ENCODE peak calls at places on chromosomes 6 and 20, in ten cellular contexts. B is NCI-H345; H is activated CD4-positive, alpha-beta T cell treated with anti-CD3 and anti-CD28 coated beads, Interleukin-2, amount 10 ng/mL, durations not matched to agents 7 days and 5 days; F is NCI-H1694 treated with DMSO at 0.1 percent for 48 hours; M is activated gamma-delta T cell treated with anti-CD3 and anti-CD28 coated beads, Interleukin-2, amount 50 U/mL, for 16 hours; S is NCI-H2081 treated with DMSO at 0.1 percent for 48 hours; W is stimulated activated CD4-positive, alpha-beta T cell treated with anti-CD3 and anti-CD28 coated beads, Interleukin-4, amount 100 ng/mL, for 1 hour; A is uterus; G is mucosa of gallbladder; N is activated T-helper 1 cell treated with anti-CD3 and anti-CD28 coated beads, Interleukin-2, amount 50 U/mL, for 16 hours. J is an unnamed sample.

GRCh38 chr6:154501287-154501868 is 9.1 kb downstream of the CNKSR3 start:
- DNase-seq in H (no peak), G (no peak), M (no peak), N (no peak), W (no peak), S (no peak), A (no peak), B (no peak), F (no peak), J (no peak)

GRCh38 chr6:53735896-53736295 is 58.9 kb upstream of the LRRC1 start:
- DNase-seq in W (no peak), N (no peak), A (no peak), G (no peak), M (no peak), F (no peak), B (no peak), S (no peak), H (peak), J (no peak)

GRCh38 chr6:27871919-27872633 is 40.1 kb downstream of the OR2B2 start:
- DNase-seq in A (peak), M (peak), B (peak), S (no peak), G (peak), W (peak), H (peak), F (peak), N (peak), J (peak)

GRCh38 chr6:163383912-163384311 is 30.6 kb upstream of the QKI start:
- DNase-seq in S (no peak), N (no peak), G (no peak), H (no peak), F (no peak), W (no peak), B (no peak), A (no peak), M (no peak), J (no peak)

GRCh38 chr6:2655844-2656433 is 94.8 kb downstream of the MYLK4 start:
- DNase-seq in B (no peak), W (no peak), H (no peak), S (no peak), G (no peak), F (no peak), A (no peak), N (no peak), M (no peak), J (no peak)

GRCh38 chr6:158861686-158862381 is 42.7 kb upstream of the EZR start:
- DNase-seq in W (no peak), A (no peak), H (no peak), F (no peak), N (no peak), S (no peak), M (no peak), B (peak), G (no peak), J (no peak)

GRCh38 chr6:34243901-34244884 is 4.6 kb downstream of the SMIM29 start:
- DNase-seq in H (no peak), F (no peak), G (no peak), N (no peak), A (peak), M (peak), W (peak), B (no peak), S (no peak), J (no peak)

GRCh38 chr6:142400495-142400894 is 98.7 kb downstream of the ADGRG6 start:
- DNase-seq in M (no peak), H (no peak), S (no peak), B (peak), F (no peak), W (no peak), G (peak), N (no peak), A (no peak), J (no peak)

GRCh38 chr6:154039231-154039842 is at the start of gene OPRM1:
- DNase-seq in A (no peak), H (peak), F (no peak), M (no peak), W (peak), S (no peak), B (no peak), G (peak), N (no peak), J (peak)

GRCh38 chr20:32362924-32363364 is 4.8 kb downstream of the ASXL1 start:
- DNase-seq in B (no peak), S (no peak), H (no peak), F (no peak), N (no peak), W (no peak), G (no peak), M (no peak), A (no peak), J (no peak)

GRCh38 chr20:63775096-63775978 is 35.8 kb downstream of the SLC2A4RG start:
- DNase-seq in S (no peak), A (peak), G (no peak), N (no peak), M (no peak), H (peak), W (peak), F (no peak), B (no peak), J (peak)

GRCh38 chr6:154380733-154381132 is 24.1 kb upstream of the IPCEF1 start:
- DNase-seq in N (no peak), F (no peak), S (no peak), A (no peak), B (no peak), W (no peak), G (no peak), M (no peak), H (no peak), J (no peak)

GRCh38 chr20:36344517-36345132 is 38.5 kb downstream of the DLGAP4 start:
- DNase-seq in B (no peak), H (peak), M (no peak), W (no peak), S (no peak), A (no peak), F (no peak), N (no peak), G (peak), J (peak)

GRCh38 chr6:168033791-168034190 is 36.3 kb downstream of the KIF25 start:
- DNase-seq in H (no peak), W (no peak), A (no peak), G (no peak), M (no peak), S (no peak), B (no peak), F (no peak), N (no peak), J (no peak)

GRCh38 chr6:151663559-151663958 is 143.9 kb upstream of the ESR1 start:
- DNase-seq in A (no peak), G (no peak), M (no peak), H (no peak), S (no peak), W (no peak), N (no peak), B (no peak), F (no peak), J (no peak)

GRCh38 chr20:25579081-25579770 is 6.1 kb downstream of the NINL start:
- DNase-seq in G (no peak), N (no peak), S (no peak), F (no peak), H (no peak), A (no peak), W (no peak), M (no peak), B (peak), J (no peak)

GRCh38 chr20:62238569-62239277 is 402 bp downstream of the OSBPL2 start:
- DNase-seq in H (peak), M (no peak), N (no peak), A (no peak), F (no peak), G (no peak), B (peak), W (no peak), S (no peak), J (no peak)

GRCh38 chr6:91299544-91300491 is 712.9 kb upstream of the MAP3K7 start:
- DNase-seq in B (peak), A (no peak), N (no peak), S (peak), M (no peak), G (no peak), H (no peak), W (no peak), F (no peak), J (no peak)

GRCh38 chr6:23969344-23969743 is 156.7 kb upstream of the NRSN1 start:
- DNase-seq in M (no peak), S (no peak), H (no peak), N (no peak), A (no peak), F (no peak), W (no peak), G (no peak), B (no peak), J (no peak)

GRCh38 chr20:52439385-52439784 is 247.8 kb upstream of the ZFP64 start:
- DNase-seq in M (no peak), W (no peak), F (no peak), B (no peak), G (no peak), A (no peak), H (no peak), S (no peak), N (no peak), J (no peak)

GRCh38 chr6:119284861-119285521 is 64.6 kb downstream of the MAN1A1 start:
- DNase-seq in N (no peak), W (no peak), M (no peak), A (no peak), F (no peak), B (no peak), S (no peak), H (peak), G (no peak), J (peak)

GRCh38 chr6:157631388-157631787 is 191.7 kb upstream of the SNX9 start:
- DNase-seq in N (no peak), A (no peak), S (no peak), G (no peak), M (no peak), W (no peak), H (no peak), F (no peak), B (no peak), J (no peak)

GRCh38 chr6:35014786-35015185 is 125.7 kb downstream of the ANKS1A start:
- DNase-seq in B (no peak), F (no peak), H (no peak), M (no peak), W (no peak), G (no peak), N (no peak), A (no peak), S (no peak), J (no peak)

GRCh38 chr6:37061157-37061804 is 55.8 kb downstream of the FGD2 start:
- DNase-seq in G (peak), W (no peak), B (no peak), N (no peak), H (no peak), A (no peak), F (no peak), M (no peak), S (no peak), J (no peak)

GRCh38 chr6:168815229-168815628 is 374.2 kb downstream of the SMOC2 start:
- DNase-seq in M (no peak), F (no peak), B (no peak), G (no peak), H (no peak), N (no peak), S (no peak), W (no peak), A (no peak), J (no peak)

J was measured in T-cell.